ENCODE peak calls at places on chromosomes 3 and 15, in nine cellular contexts. N is tibial artery; X is heart left ventricle; L is cardiac muscle cell; V is ovary; H is colonic mucosa; B is PC-9; R is mesenchymal stem cell; Z is effector memory CD4-positive, alpha-beta T cell. G is an unnamed sample. For H3K9me3, the result is how much of the 10 kb centered on the place peaks cover.

GRCh38 chr15:28900041-28900891 is 14.5 kb downstream of the APBA2 start:
- DNase-seq in N (no peak), X (no peak), L (no peak), V (no peak), H (no peak), B (no peak), R (no peak), Z (no peak), G (no peak)

GRCh38 chr15:35514759-35515158 is 31.2 kb downstream of the DPH6 start:
- DNase-seq in N (no peak), X (no peak), L (no peak), V (no peak), H (no peak), B (no peak), R (no peak), Z (no peak), G (no peak)

GRCh38 chr15:65862682-65863081 is 6.6 kb upstream of the RAB11A start:
- DNase-seq in N (no peak), X (peak), L (peak), V (no peak), H (peak), B (no peak), R (peak), Z (no peak), G (no peak)

GRCh38 chr3:52415769-52416168 is 29.1 kb downstream of the SEMA3G start:
- DNase-seq in N (no peak), X (no peak), L (no peak), V (no peak), H (no peak), B (no peak), R (no peak), Z (no peak), G (no peak)

GRCh38 chr15:99956022-99956775 is 223.0 kb upstream of the LYSMD4 start:
- DNase-seq in N (no peak), X (no peak), L (no peak), V (peak), H (peak), B (no peak), R (no peak), Z (no peak), G (no peak)

GRCh38 chr3:94862703-94863102 is 799.8 kb downstream of the NSUN3 start:
- DNase-seq in N (no peak), X (no peak), L (peak), V (no peak), H (no peak), B (no peak), R (peak), Z (no peak), G (no peak)

GRCh38 chr3:30162579-30162978 is 443.8 kb upstream of the TGFBR2 start:
- DNase-seq in N (no peak), X (no peak), L (no peak), V (no peak), H (no peak), B (no peak), R (peak), Z (no peak), G (peak)

GRCh38 chr15:70853855-70854668 is at the start of gene LARP6:
- DNase-seq in N (peak), X (peak), L (peak), V (peak), H (no peak), B (no peak), R (peak), Z (no peak), G (no peak)

GRCh38 chr15:67788986-67789385 is 36.3 kb upstream of the SKOR1 start:
- DNase-seq in N (no peak), X (no peak), L (no peak), V (no peak), H (no peak), B (no peak), R (no peak), Z (no peak), G (no peak)

GRCh38 chr3:126514161-126514560 is 3.4 kb downstream of the UROC1 start:
- DNase-seq in N (no peak), X (peak), L (no peak), V (no peak), H (no peak), B (no peak), R (no peak), Z (no peak), G (no peak)

GRCh38 chr15:91692596-91692995 is 160.9 kb upstream of the SLCO3A1 start:
- DNase-seq in N (no peak), X (no peak), L (no peak), V (no peak), H (no peak), B (no peak), R (no peak), Z (no peak), G (no peak)

GRCh38 chr3:122366379-122366749 is 16.7 kb downstream of the MIX23 start:
- DNase-seq in N (no peak), X (no peak), L (no peak), V (no peak), H (no peak), B (peak), R (no peak), Z (no peak), G (no peak)

GRCh38 chr3:123818324-123818920 is 65.7 kb downstream of the MYLK start:
- DNase-seq in N (no peak), X (no peak), L (no peak), V (no peak), H (no peak), B (no peak), R (peak), Z (no peak), G (no peak)

DNA sequence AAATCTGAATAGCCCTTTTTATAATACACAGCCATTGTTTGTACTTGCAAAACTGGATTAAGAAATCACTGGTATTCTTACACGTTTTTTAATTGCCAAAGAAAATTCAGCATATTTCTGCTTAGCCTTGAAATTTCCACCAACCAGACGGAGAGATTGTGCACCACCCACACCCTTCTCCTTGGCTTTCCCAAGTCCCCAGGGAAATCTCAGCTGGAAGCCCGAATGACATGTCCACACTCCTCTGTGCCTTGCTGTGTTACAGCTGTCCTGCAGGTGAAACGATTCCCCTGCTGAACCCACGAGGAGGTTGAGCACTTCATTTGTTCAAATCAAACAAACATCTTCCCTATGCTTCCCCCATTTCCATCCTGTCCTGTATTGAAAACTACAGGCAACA is 49.6 kb upstream of the PPARG start:
- DNase-seq in N (peak), X (peak), L (no peak), V (peak), H (no peak), B (no peak), R (no peak), Z (no peak), G (no peak)
- H3K9me3 ChIP-seq in N (under half), X (under half), L (under half), V (under half), H (under half), B (under half), R (under half), Z (under half), G (under half)

DNA sequence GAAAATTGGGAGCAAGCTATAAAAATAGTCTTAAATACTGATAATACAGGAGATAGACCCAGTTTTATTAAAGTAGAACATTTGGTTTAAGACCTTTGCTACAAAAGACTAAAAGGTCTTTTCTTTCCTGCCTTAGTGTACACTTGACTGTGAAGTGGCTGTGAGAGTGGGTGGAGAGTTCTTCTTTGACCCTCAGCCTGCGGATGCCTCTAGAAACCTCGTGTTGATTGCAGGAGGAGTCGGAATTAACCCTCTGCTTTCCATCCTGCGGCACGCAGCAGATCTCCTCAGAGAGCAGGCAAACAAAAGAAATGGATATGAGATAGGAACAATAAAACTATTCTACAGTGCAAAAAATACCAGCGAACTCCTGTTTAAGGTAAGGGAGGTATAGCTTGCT is 36.5 kb downstream of the OXNAD1 start:
- DNase-seq in N (no peak), X (no peak), L (peak), V (no peak), H (no peak), B (no peak), R (no peak), Z (no peak), G (no peak)
- H3K27ac ChIP-seq in N (no peak), X (no peak), L (peak), V (no peak), H (peak), B (no peak), R (no peak), Z (peak), G (no peak)

GRCh38 chr15:27137127-27137526 is 166.1 kb downstream of the GABRG3 start:
- DNase-seq in N (no peak), X (no peak), L (no peak), V (no peak), H (no peak), B (no peak), R (no peak), Z (no peak), G (no peak)
- H3K9me3 ChIP-seq in N (under half), X (under half), L (under half), V (under half), H (under half), B (under half), R (under half), Z (under half), G (under half)

GRCh38 chr15:64071931-64072765 is 21.5 kb downstream of the CIAO2A start:
- DNase-seq in N (no peak), X (no peak), L (no peak), V (no peak), H (no peak), B (no peak), R (no peak), Z (no peak), G (no peak)
- H3K27ac ChIP-seq in N (peak), X (peak), L (peak), V (no peak), H (peak), B (no peak), R (peak), Z (no peak), G (peak)

GRCh38 chr15:97521390-97521789 is 439.1 kb upstream of the ARRDC4 start:
- DNase-seq in N (no peak), X (no peak), L (no peak), V (no peak), H (no peak), B (no peak), R (no peak), Z (no peak), G (no peak)
- H3K9me3 ChIP-seq in N (under half), X (under half), L (under half), V (under half), H (under half), B (under half), R (under half), Z (under half), G (under half)

GRCh38 chr3:108554913-108555571 is 34.2 kb downstream of the CIP2A start:
- DNase-seq in N (no peak), X (no peak), L (peak), V (no peak), H (no peak), B (no peak), R (no peak), Z (no peak), G (no peak)
- H3K27ac ChIP-seq in N (no peak), X (no peak), L (peak), V (no peak), H (peak), B (peak), R (peak), Z (no peak), G (no peak)

GRCh38 chr15:46607103-46607502 is 972.3 kb downstream of the SQOR start:
- DNase-seq in N (no peak), X (no peak), L (no peak), V (no peak), H (no peak), B (no peak), R (no peak), Z (no peak), G (no peak)
- H3K9me3 ChIP-seq in N (under half), X (under half), L (under half), V (under half), H (under half), B (under half), R (under half), Z (under half), G (under half)

GRCh38 chr15:62088361-62088693 is 21.6 kb downstream of the C2CD4A start:
- DNase-seq in N (no peak), X (no peak), L (no peak), V (no peak), H (no peak), B (no peak), R (no peak), Z (no peak), G (no peak)

GRCh38 chr15:62085740-62086139 is 19.0 kb downstream of the C2CD4A start:
- DNase-seq in N (peak), X (no peak), L (no peak), V (no peak), H (no peak), B (no peak), R (no peak), Z (no peak), G (no peak)

GRCh38 chr15:62089616-62090015 is 22.8 kb downstream of the C2CD4A start:
- DNase-seq in N (no peak), X (no peak), L (no peak), V (no peak), H (no peak), B (peak), R (no peak), Z (no peak), G (no peak)

GRCh38 chr15:62090988-62091387 is 24.2 kb downstream of the C2CD4A start:
- DNase-seq in N (no peak), X (no peak), L (no peak), V (no peak), H (no peak), B (no peak), R (no peak), Z (no peak), G (no peak)

GRCh38 chr15:62087671-62088360 is 21.0 kb downstream of the C2CD4A start:
- DNase-seq in N (no peak), X (no peak), L (no peak), V (no peak), H (no peak), B (peak), R (no peak), Z (no peak), G (no peak)
- H3K27ac ChIP-seq in N (no peak), X (no peak), L (no peak), V (no peak), H (peak), B (no peak), R (no peak), Z (no peak), G (no peak)

GRCh38 chr15:98213346-98213979 is 253.0 kb downstream of the ARRDC4 start:
- DNase-seq in N (no peak), X (no peak), L (no peak), V (no peak), H (no peak), B (no peak), R (no peak), Z (no peak), G (no peak)
- H3K9me3 ChIP-seq in N (under half), X (under half), L (under half), V (under half), H (under half), B (under half), R (under half), Z (under half), G (under half)

G was measured in AG04450.